ENCODE peak calls at places on chromosomes 5 and 9, in eight cellular contexts. G is suprapubic skin, P is right cardiac atrium, Y is dorsolateral prefrontal cortex, J is foreskin fibroblast, F is ovary, L is fibroblast of mammary gland, T is PC-9. V is an unnamed sample.

GRCh38 chr5:58360794-58361193 is 99.1 kb downstream of the PLK2 start:
- DNase-seq in T (no peak), J (no peak), F (no peak), L (no peak), Y (no peak), P (no peak), G (no peak), V (no peak)

GRCh38 chr5:176921669-176922196 is 22.6 kb upstream of the HK3 start:
- DNase-seq in L (no peak), T (no peak), Y (no peak), J (no peak), G (no peak), F (no peak), P (no peak), V (no peak)

GRCh38 chr9:459491-460444 is 245.1 kb downstream of the DOCK8 start:
- DNase-seq in F (no peak), P (no peak), T (no peak), Y (no peak), L (no peak), J (no peak), G (no peak), V (no peak)

GRCh38 chr9:128078504-128079434 is 10.7 kb downstream of the SLC25A25 start:
- DNase-seq in L (peak), Y (no peak), J (peak), T (peak), G (no peak), P (no peak), F (no peak), V (no peak)

GRCh38 chr5:132256086-132256782 is 1.3 kb upstream of the PDLIM4 start:
- DNase-seq in J (no peak), L (no peak), Y (no peak), P (no peak), T (no peak), F (no peak), G (no peak), V (no peak)

GRCh38 chr5:65102826-65103673 is 334.3 kb downstream of the CWC27 start:
- DNase-seq in P (peak), T (peak), F (peak), L (peak), J (peak), G (peak), Y (no peak), V (no peak)

GRCh38 chr5:125967576-125967975 is 455.6 kb upstream of the GRAMD2B start:
- DNase-seq in T (no peak), F (no peak), G (no peak), P (no peak), J (no peak), L (no peak), Y (no peak), V (no peak)

GRCh38 chr5:151741678-151742423 is 16.6 kb downstream of the ATOX1 start:
- DNase-seq in P (no peak), Y (no peak), J (peak), T (peak), L (peak), F (no peak), G (no peak), V (no peak)

GRCh38 chr9:129702563-129702962 is 37.1 kb downstream of the PRRX2 start:
- DNase-seq in P (no peak), Y (no peak), L (peak), G (peak), J (peak), F (no peak), T (peak), V (no peak)

GRCh38 chr9:105500108-105500766 is 52.4 kb downstream of the FSD1L start:
- DNase-seq in P (no peak), J (no peak), T (no peak), F (no peak), L (no peak), G (no peak), Y (no peak), V (no peak)

GRCh38 chr5:20832204-20833080 is 844.4 kb upstream of the CDH18 start:
- DNase-seq in Y (no peak), F (no peak), J (peak), L (no peak), P (no peak), T (no peak), G (no peak), V (no peak)

GRCh38 chr5:42583322-42583721 is 160.1 kb downstream of the GHR start:
- DNase-seq in L (peak), F (peak), J (peak), T (no peak), G (no peak), Y (no peak), P (peak), V (no peak)

GRCh38 chr5:89816038-89816437 is 593.5 kb downstream of the CETN3 start:
- DNase-seq in L (peak), G (no peak), P (no peak), J (peak), F (no peak), Y (no peak), T (no peak), V (no peak)

GRCh38 chr5:180555168-180555921 is 36.0 kb downstream of the SCGB3A1 start:
- DNase-seq in Y (no peak), G (no peak), P (no peak), F (no peak), L (peak), J (peak), T (no peak), V (no peak)

GRCh38 chr5:141121563-141121962 is at the start of gene PCDHB4:
- DNase-seq in G (no peak), F (peak), L (peak), J (no peak), T (no peak), Y (no peak), P (no peak), V (no peak)

GRCh38 chr9:126722252-126722921 is 82.5 kb upstream of the ZBTB43 start:
- DNase-seq in T (peak), G (peak), J (peak), F (no peak), P (peak), Y (no peak), L (peak), V (no peak)

GRCh38 chr5:123945548-123945947 is 433.6 kb downstream of the CSNK1G3 start:
- DNase-seq in J (no peak), P (no peak), Y (no peak), L (no peak), G (no peak), F (no peak), T (no peak), V (no peak)

GRCh38 chr5:60023255-60023654 is 129.7 kb upstream of the PDE4D start:
- DNase-seq in F (no peak), J (peak), L (no peak), Y (no peak), G (no peak), P (no peak), T (no peak), V (no peak)

GRCh38 chr9:69324549-69325401 is at the start of gene ENTREP1:
- DNase-seq in G (peak), F (peak), P (peak), L (peak), Y (peak), T (peak), J (peak), V (no peak)

GRCh38 chr9:113564804-113565237 is 101.3 kb downstream of the RGS3 start:
- DNase-seq in L (peak), F (peak), T (peak), P (peak), Y (peak), G (peak), J (peak), V (no peak)

GRCh38 chr5:54859321-54859720 is 126.1 kb downstream of the ESM1 start:
- DNase-seq in P (no peak), Y (no peak), F (no peak), L (no peak), G (no peak), J (peak), T (no peak), V (no peak)

GRCh38 chr5:169286572-169287325 is 14.2 kb downstream of the SLIT3 start:
- DNase-seq in P (peak), F (no peak), J (peak), T (no peak), L (no peak), G (no peak), Y (peak), V (no peak)

GRCh38 chr5:141245250-141245717 is at the start of gene PCDHB15:
- DNase-seq in P (peak), Y (no peak), L (no peak), F (peak), G (no peak), J (peak), T (no peak), V (no peak)

GRCh38 chr9:83957029-83957513 is 22.9 kb downstream of the HNRNPK start:
- DNase-seq in G (no peak), J (peak), F (no peak), Y (no peak), T (no peak), L (no peak), P (no peak), V (no peak)

GRCh38 chr9:97808415-97808814 is 44.6 kb upstream of the FOXE1 start:
- DNase-seq in L (no peak), P (no peak), F (no peak), T (no peak), J (no peak), Y (no peak), G (no peak), V (no peak)

GRCh38 chr5:67773439-67773988 is 442.0 kb upstream of the PIK3R1 start:
- DNase-seq in F (no peak), L (peak), J (peak), Y (peak), T (peak), G (no peak), P (peak), V (no peak)

GRCh38 chr9:109632817-109633216 is 134.7 kb upstream of the PTPN3 start:
- DNase-seq in F (no peak), Y (no peak), J (peak), G (no peak), P (no peak), L (peak), T (no peak), V (no peak)

GRCh38 chr5:1385395-1386273 is 40.7 kb upstream of the CLPTM1L start:
- DNase-seq in L (peak), G (peak), Y (peak), P (peak), T (no peak), J (peak), F (peak), V (no peak)

GRCh38 chr5:76083555-76084495 is 642 bp downstream of the SV2C start:
- DNase-seq in P (no peak), T (no peak), L (no peak), J (peak), G (no peak), Y (no peak), F (no peak), V (no peak)

GRCh38 chr5:439636-440035 is 3.3 kb upstream of the EXOC3 start:
- DNase-seq in G (peak), F (no peak), J (no peak), L (no peak), T (no peak), P (no peak), Y (peak), V (no peak)

GRCh38 chr5:32790411-32790951 is 79.4 kb downstream of the NPR3 start:
- DNase-seq in T (no peak), J (peak), Y (no peak), P (no peak), L (no peak), G (no peak), F (no peak), V (no peak)

GRCh38 chr5:157248771-157249475 is 17.0 kb upstream of the CYFIP2 start:
- DNase-seq in F (no peak), L (no peak), Y (no peak), T (no peak), J (no peak), P (no peak), G (no peak), V (no peak)

GRCh38 chr5:5420251-5420650 is 2.2 kb upstream of the ICE1 start:
- DNase-seq in Y (no peak), F (no peak), L (no peak), G (no peak), J (no peak), P (no peak), T (no peak), V (no peak)

GRCh38 chr5:132827943-132828673 is 2.3 kb downstream of the SHROOM1 start:
- DNase-seq in G (no peak), T (no peak), F (no peak), L (no peak), P (no peak), Y (no peak), J (no peak), V (no peak)

GRCh38 chr5:43601454-43602260 is 1.3 kb upstream of the NNT start:
- DNase-seq in Y (no peak), F (no peak), J (peak), G (no peak), P (no peak), L (peak), T (no peak), V (no peak)

GRCh38 chr9:38177680-38178079 is 108.7 kb upstream of the SHB start:
- DNase-seq in P (no peak), G (no peak), J (no peak), F (no peak), L (no peak), T (no peak), Y (no peak), V (no peak)

GRCh38 chr5:155629597-155629996 is 616.0 kb downstream of the KIF4B start:
- DNase-seq in P (no peak), T (no peak), L (no peak), J (no peak), G (no peak), Y (no peak), F (no peak), V (no peak)

GRCh38 chr9:98575379-98576346 is 133.1 kb downstream of the GABBR2 start:
- DNase-seq in Y (peak), L (peak), F (no peak), P (no peak), G (no peak), T (peak), J (peak), V (peak)

GRCh38 chr5:17217421-17218352 is at the start of gene BASP1:
- DNase-seq in J (peak), T (no peak), P (peak), F (peak), Y (peak), G (peak), L (peak), V (no peak)

GRCh38 chr9:129994947-129995346 is 48.0 kb downstream of the FNBP1 start:
- DNase-seq in F (no peak), P (no peak), Y (no peak), J (peak), L (no peak), T (no peak), G (no peak), V (no peak)

DNA sequence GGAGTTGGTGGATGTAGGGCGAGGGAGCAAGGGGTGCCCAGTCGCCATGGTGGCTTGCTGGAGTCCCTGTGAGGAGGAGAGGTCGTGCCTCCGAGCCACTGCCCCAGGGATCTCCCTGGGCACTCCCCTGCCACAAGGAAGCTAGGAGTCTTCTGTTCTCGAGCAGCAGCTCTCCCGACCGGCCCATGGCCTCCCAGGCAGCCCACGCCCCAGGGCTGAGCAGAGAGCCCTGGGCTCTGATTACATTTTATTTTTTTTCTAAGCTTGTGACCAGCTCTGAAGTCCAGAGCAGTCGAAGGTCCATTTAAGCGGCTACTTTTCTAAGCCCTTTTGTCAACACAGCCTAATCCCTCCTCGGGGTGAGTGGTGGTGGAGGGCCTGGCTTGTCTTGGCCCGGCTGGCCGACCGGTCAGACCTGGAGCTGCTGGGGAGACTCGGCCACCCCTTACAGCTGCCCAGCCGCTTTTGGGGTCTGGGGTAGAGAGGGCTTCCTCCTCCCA is 2.1 kb downstream of the RXRA start:
- DNase-seq in J (peak), Y (no peak), T (peak), F (peak), P (peak), G (no peak), L (peak), V (no peak)
- H3K4me3 ChIP-seq in J (peak), Y (peak), T (peak), F (peak), P (peak), G (peak), L (peak), V (peak)

GRCh38 chr9:95876138-95876444 is 600 bp downstream of the ERCC6L2 start:
- DNase-seq in P (no peak), T (no peak), J (no peak), L (no peak), F (no peak), Y (no peak), G (no peak), V (no peak)
- H3K4me3 ChIP-seq in P (no peak), T (no peak), J (no peak), L (no peak), F (no peak), Y (no peak), G (no peak), V (no peak)

GRCh38 chr9:121122450-121123032 is 47.8 kb downstream of the CNTRL start:
- DNase-seq in G (no peak), J (peak), F (no peak), P (no peak), L (peak), Y (no peak), T (no peak), V (no peak)
- H3K4me3 ChIP-seq in G (peak), J (peak), F (no peak), P (peak), L (peak), Y (no peak), T (peak), V (peak)

DNA sequence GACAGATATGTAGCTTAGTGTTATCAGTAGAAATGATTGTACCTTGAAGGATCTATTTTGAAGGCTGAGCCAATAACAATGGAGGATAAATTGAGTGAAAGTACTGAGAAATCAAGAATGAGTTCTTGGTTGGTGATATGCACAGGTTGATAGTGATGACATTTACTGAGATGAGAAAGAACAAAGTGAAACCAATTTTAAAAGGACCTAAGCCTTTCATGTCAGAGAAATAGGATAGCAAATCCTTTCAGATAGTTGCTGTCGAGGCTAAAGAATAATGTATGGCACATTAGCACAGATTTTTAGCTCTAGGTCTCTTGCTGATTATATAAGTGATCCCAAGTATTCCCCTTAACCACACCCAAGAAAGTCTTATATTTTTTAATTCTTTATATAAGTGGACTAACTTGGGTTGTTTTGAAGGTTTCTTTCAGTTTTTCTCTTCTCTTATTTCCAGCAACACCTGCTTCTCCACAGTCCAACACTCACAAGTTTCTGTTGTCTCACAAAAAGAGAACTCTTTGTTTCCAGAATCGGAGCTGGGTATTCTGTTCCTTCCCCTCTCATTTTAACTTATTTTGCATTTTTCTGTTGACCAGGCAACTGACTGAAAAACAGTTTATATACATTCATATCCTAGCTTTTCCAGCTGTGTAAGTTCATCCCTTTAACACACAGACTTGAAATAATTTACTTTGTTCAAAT is 286.9 kb upstream of the ATP10B start:
- DNase-seq in L (no peak), G (no peak), J (no peak), P (no peak), T (no peak), Y (no peak), F (no peak), V (no peak)
- H3K4me3 ChIP-seq in L (no peak), G (no peak), J (no peak), P (no peak), T (no peak), Y (no peak), F (no peak), V (no peak)

GRCh38 chr5:174340221-174340620 is 294.7 kb downstream of the NSG2 start:
- DNase-seq in L (no peak), F (no peak), P (no peak), G (no peak), J (no peak), T (no peak), Y (no peak), V (no peak)

GRCh38 chr5:174336479-174336878 is 291.0 kb downstream of the NSG2 start:
- DNase-seq in J (no peak), G (no peak), L (no peak), P (no peak), F (no peak), T (no peak), Y (no peak), V (no peak)

GRCh38 chr5:174339130-174339529 is 293.6 kb downstream of the NSG2 start:
- DNase-seq in Y (no peak), G (no peak), T (no peak), F (no peak), P (no peak), J (no peak), L (no peak), V (no peak)

GRCh38 chr5:174337276-174338203 is 292.0 kb downstream of the NSG2 start:
- DNase-seq in G (no peak), P (peak), J (no peak), F (no peak), L (no peak), Y (no peak), T (peak), V (no peak)

DNA sequence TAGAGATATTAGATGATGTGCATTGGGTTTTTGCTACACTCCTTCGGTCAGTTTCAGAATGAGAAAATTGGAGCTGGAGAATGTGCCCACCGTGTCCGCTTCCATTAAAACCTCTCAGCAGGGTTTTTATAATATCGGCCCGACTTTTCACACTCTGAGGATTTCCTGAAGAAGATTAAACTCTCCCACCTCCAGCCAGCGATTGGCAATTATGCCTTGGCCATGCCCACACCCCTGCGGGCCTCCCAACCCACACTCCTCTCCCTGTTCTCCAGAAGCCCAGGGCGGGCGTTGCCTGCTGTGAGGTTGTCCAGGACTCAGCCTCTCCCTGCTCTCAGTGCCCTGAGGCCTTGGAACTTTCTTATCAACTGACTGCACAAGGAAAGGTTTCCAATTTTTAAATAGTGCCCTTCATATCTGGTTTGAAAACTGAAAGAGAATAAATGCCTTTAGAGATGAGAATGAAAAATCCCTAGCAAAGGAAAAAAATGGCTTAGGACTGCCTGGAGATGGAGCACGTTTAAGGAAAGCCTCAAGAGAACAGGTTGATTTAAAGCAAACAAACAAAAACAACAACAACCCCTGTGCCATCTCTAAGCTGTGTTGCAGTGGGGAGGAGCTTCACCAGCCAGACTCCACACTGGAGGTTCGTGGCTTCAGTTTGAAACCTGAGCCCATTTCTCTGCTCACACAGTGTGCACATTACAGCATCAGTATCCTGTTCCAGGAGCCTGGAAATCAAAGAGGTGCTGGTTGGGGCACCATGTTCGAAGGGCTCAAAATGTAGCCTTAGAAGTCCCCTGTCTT is 292.9 kb downstream of the NSG2 start:
- DNase-seq in P (peak), T (no peak), L (no peak), F (no peak), J (no peak), Y (no peak), G (no peak), V (no peak)
- H3K4me3 ChIP-seq in P (no peak), T (peak), L (no peak), F (no peak), J (no peak), Y (no peak), G (no peak), V (no peak)